ENCODE peak calls at places on chromosomes 5 and 9, in seven cellular contexts. N is AG09309, S is cardiac muscle cell, H is fibroblast of lung, X is Caco-2, T is astrocyte, Z is foreskin fibroblast. D is an unnamed sample.

GRCh38 chr9:20022410-20022809 is 233.6 kb upstream of the SLC24A2 start:
- DNase-seq in N (peak), H (peak), Z (peak), T (peak), X (no peak), S (peak), D (no peak)

GRCh38 chr5:148799737-148800527 is 26.5 kb upstream of the ADRB2 start:
- DNase-seq in T (peak), Z (no peak), X (no peak), N (no peak), H (peak), S (no peak), D (no peak)

GRCh38 chr5:28397502-28397941 is 1359.1 kb upstream of the CDH9 start:
- DNase-seq in X (no peak), Z (no peak), T (peak), S (peak), N (no peak), H (peak), D (no peak)

GRCh38 chr5:131959906-131960305 is 14.4 kb upstream of the MEIKIN start:
- DNase-seq in H (no peak), Z (no peak), X (no peak), T (no peak), N (no peak), S (no peak), D (no peak)

GRCh38 chr5:140550147-140551079 is 3.0 kb downstream of the EIF4EBP3 start:
- DNase-seq in Z (no peak), S (no peak), N (no peak), X (no peak), T (no peak), H (no peak), D (no peak)

GRCh38 chr5:41961736-41962135 is 36.7 kb downstream of the FBXO4 start:
- DNase-seq in X (no peak), T (no peak), S (no peak), H (no peak), N (no peak), Z (no peak), D (no peak)

GRCh38 chr9:110912701-110913291 is 125.5 kb downstream of the LPAR1 start:
- DNase-seq in S (peak), Z (peak), T (peak), H (peak), N (no peak), X (no peak), D (no peak)

GRCh38 chr5:93831449-93831848 is 90.0 kb upstream of the POU5F2 start:
- DNase-seq in Z (peak), X (no peak), N (peak), T (peak), S (peak), H (peak), D (no peak)

GRCh38 chr9:92561374-92562329 is 25.9 kb upstream of the ECM2 start:
- DNase-seq in X (no peak), T (peak), S (peak), Z (no peak), N (peak), H (peak), D (no peak)

GRCh38 chr5:16773990-16774389 is 157.2 kb upstream of the RETREG1 start:
- DNase-seq in T (peak), H (peak), S (peak), Z (peak), X (no peak), N (no peak), D (no peak)

GRCh38 chr5:38673671-38674071 is 117.2 kb upstream of the LIFR start:
- DNase-seq in X (no peak), T (no peak), S (no peak), N (no peak), Z (peak), H (no peak), D (no peak)

GRCh38 chr9:135536166-135536565 is 9.8 kb upstream of the OBP2A start:
- DNase-seq in S (peak), N (peak), Z (peak), H (peak), X (no peak), T (peak), D (no peak)

GRCh38 chr5:81398741-81399140 is 4.8 kb upstream of the ACOT12 start:
- DNase-seq in S (no peak), T (no peak), N (no peak), H (no peak), X (no peak), Z (no peak), D (no peak)

GRCh38 chr5:62773460-62773859 is 194.8 kb downstream of the LRRC70 start:
- DNase-seq in Z (no peak), S (no peak), H (no peak), X (no peak), N (no peak), T (no peak), D (no peak)

DNA sequence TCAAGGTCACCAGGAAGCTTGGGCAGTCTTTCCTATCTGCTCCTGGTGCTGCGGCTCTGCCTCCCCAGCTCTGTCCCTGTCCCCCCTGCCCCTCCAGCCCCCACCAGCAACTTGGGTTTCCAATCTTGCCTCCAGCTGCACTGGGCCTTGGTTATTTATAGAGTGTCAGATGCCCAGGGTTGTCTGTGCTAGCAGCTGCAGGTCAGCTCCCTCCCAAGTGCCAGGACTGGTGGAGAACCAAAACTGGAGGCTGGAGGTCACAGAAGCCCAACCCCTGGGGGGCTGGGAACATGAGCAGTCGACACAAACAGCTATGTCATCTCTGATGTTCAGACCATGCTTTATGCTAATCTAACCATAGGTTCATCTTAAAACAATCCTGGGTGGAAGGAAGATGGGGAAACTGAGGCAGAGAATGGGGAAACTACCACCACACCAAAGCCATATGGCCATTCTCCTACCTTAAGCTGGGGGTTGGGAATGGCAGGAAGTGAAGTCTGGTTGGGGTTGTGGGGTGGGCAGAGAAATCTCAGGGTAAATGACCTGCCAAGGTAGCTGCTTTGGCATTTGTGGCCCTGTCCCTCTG is 1.7 kb downstream of the TPM2 start:
- DNase-seq in N (no peak), T (no peak), S (no peak), H (no peak), Z (no peak), X (no peak), D (no peak)
- H3K4me3 ChIP-seq in N (peak), T (peak), S (peak), H (peak), Z (peak), X (no peak), D (no peak)

GRCh38 chr5:922745-923472 is 30.2 kb downstream of the TRIP13 start:
- DNase-seq in H (no peak), S (no peak), X (no peak), T (no peak), Z (no peak), N (no peak), D (no peak)

GRCh38 chr5:929596-929995 is 36.9 kb downstream of the TRIP13 start:
- DNase-seq in T (no peak), Z (no peak), S (no peak), H (no peak), N (no peak), X (no peak), D (no peak)

GRCh38 chr5:923473-923873 is 30.8 kb downstream of the TRIP13 start:
- DNase-seq in H (peak), X (peak), T (peak), S (peak), Z (peak), N (no peak), D (peak)

GRCh38 chr5:927172-928015 is 34.7 kb downstream of the TRIP13 start:
- DNase-seq in S (no peak), N (no peak), T (no peak), H (no peak), Z (no peak), X (peak), D (no peak)

DNA sequence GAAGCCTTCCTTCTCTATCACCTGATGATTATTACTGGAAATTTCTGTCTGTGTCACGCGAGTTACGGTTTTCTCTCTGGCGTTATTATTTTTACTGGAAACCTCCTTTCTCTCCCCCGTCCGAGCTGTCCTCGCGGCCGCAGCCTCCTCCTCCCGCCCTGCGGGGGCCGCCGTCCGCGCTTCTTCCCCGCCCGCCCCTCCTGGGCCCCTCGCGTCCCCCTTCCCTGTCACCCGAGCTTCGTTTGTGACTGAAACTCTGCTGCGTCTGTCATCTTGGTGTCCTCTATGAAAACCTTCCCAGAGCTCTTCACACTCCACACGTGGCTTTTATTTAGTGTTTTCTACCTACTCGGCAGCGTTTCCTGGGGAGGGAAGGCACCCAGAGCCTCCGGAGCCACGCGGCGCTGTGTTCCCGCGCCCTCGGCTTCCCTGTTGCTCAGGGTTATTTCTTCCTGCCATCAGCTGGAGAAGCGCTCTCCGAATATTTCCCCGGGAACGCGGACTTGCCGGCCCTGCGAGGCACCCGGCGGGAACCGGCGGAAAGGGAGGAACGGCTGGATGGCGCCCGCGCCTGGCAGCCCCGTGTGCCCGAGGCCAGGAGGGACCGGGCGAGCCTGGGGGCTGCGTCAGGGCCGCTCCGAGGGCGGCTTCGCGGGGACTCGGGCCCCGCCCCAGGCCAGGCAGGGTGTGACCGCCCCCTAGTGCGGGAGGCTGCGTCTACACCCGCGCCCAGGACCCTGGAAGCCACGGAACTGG is 33.9 kb downstream of the TRIP13 start:
- DNase-seq in Z (peak), X (no peak), H (peak), N (no peak), T (peak), S (peak), D (no peak)
- H3K4me3 ChIP-seq in Z (peak), X (no peak), H (no peak), N (peak), T (peak), S (peak), D (no peak)

GRCh38 chr5:141692533-141692888 is 10.5 kb upstream of the ARAP3 start:
- DNase-seq in X (no peak), T (no peak), N (no peak), S (no peak), H (no peak), Z (no peak), D (no peak)
- H3K4me3 ChIP-seq in X (peak), T (peak), N (peak), S (peak), H (no peak), Z (peak), D (peak)

DNA sequence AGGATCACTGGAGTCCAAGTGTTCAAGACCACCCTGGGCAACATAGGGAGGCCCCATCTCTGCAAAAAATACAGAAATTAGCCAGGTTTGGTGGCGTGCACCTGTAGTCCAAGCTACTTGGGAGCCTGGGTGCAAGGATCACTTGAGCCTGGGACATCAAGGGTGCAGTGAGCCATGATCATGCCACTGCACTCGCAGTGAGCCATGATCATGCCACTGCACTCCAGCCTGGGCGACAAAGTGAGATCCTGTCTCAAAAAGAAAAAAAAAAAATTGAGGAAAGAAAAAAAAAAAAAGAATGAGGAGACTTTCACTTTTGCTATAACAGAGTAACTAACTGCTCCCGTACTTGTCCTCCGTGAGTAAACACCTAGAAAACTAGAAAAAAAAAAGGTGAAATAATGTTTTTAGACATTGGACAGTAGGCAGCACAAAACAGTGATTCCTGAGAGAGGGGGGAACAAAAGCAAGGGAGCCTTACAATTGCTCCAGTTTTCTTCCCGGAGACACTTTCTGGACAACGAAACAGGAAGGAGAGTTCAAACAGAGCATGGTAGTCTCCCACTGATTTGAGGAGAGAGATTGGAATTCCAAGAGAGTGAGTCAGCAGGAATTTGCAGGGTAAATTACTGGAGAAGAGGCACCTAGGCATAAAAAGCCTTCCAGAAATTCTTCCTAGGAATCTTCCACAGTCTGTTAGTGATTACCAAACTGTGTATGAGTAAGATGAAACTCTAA is 6.9 kb upstream of the ZBTB5 start:
- DNase-seq in X (peak), H (peak), T (peak), S (peak), Z (peak), N (peak), D (no peak)
- H3K4me3 ChIP-seq in X (peak), H (peak), T (peak), S (no peak), Z (peak), N (peak), D (peak)

DNA sequence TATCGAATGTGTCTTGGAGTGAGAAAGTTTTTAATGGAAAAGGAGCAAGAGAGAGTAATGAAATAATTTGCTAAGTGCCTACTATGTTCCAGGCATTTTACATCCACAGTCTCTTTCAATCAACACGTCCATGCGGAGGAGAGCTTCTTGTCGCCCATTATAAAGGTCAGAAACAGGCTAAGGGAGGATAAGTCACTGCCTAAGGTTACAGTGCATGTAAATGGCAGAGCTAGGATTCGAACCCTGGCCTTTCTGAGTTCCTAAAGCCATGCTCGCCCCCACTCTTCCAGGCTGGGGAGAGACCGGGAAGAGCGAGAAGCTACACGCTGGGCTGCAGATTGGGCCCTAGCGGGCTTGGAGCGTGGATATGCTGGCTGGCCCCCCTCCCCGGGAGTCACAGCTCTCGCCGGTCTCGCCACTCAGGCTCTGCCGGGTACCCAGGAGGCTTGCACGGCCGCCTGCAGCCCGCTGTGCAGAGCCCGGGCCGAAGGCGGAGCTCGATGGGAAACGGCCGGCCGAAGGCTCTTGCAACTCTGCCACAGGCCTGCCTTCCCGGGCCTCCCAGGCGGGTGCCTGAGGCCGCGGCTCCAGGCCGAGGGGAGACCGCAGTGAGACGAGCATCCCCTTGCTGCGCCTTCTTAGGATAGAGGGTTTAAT is 775 bp upstream of the LHX2 start:
- DNase-seq in H (peak), X (peak), N (no peak), Z (peak), T (no peak), S (peak), D (no peak)
- H3K4me3 ChIP-seq in H (no peak), X (peak), N (peak), Z (peak), T (no peak), S (peak), D (no peak)

GRCh38 chr9:133587466-133587865 is 21.7 kb downstream of the FAM163B start:
- DNase-seq in T (no peak), Z (no peak), X (no peak), H (no peak), S (no peak), N (no peak), D (no peak)

GRCh38 chr9:133584559-133585476 is 24.4 kb downstream of the FAM163B start:
- DNase-seq in H (no peak), N (no peak), Z (peak), T (no peak), S (peak), X (no peak), D (no peak)

GRCh38 chr9:133587051-133587450 is 22.1 kb downstream of the FAM163B start:
- DNase-seq in N (no peak), X (no peak), T (no peak), Z (no peak), H (no peak), S (no peak), D (no peak)

GRCh38 chr9:133584167-133584558 is 25.0 kb downstream of the FAM163B start:
- DNase-seq in N (no peak), S (no peak), H (no peak), Z (no peak), X (no peak), T (no peak), D (no peak)

DNA sequence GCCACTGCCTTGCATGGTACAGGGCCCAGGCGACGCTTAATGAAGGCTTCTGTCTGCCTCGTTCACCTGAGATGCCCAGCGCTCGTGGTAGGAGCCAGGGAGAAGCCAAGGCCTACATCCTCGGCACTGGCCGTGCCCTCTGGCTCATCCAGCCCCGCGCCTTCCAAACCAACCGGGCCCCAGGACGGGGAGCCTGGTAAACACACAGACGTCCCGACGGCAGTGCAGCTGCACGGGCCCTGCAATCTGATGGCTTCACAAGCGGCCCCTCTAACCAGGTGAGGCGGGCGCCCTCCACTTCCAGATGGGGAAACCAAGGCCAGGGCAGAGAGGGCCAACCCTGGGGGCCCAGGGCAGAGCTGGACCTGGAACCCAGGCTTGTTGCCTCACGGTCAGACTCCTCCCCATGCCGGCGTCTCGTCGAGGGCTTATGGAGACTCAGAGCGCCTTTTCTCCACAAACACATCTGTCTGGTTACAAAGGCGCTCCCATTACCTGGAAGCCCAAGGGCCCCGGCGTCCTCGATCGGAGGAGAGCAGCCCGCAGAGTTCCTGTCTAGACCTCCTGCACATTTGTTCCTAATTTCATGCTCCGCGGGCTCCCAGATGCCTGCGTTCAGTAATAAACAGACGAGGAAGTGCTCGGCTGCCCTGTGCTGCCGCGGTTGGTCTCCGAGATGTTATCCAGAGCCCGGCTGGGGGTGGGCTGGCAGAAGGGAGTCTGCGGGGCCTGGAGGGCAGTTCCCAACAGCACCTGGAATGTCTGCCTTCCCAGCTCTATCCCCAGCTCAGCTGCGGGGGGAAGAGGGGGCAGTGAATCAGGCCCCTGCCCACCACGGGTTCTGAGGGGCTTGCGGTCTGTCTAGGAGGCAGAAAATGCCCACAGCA is 23.5 kb downstream of the FAM163B start:
- DNase-seq in H (no peak), N (no peak), Z (peak), S (no peak), T (no peak), X (no peak), D (no peak)
- H3K4me3 ChIP-seq in H (no peak), N (no peak), Z (no peak), S (no peak), T (no peak), X (no peak), D (no peak)

GRCh38 chr5:124453221-124454032 is 293.0 kb downstream of the ZNF608 start:
- DNase-seq in Z (peak), N (peak), S (peak), X (no peak), T (peak), H (peak), D (no peak)
- H3K4me3 ChIP-seq in Z (no peak), N (no peak), S (no peak), X (no peak), T (no peak), H (no peak), D (no peak)

GRCh38 chr9:127561491-127562270 is 50.4 kb upstream of the STXBP1 start:
- DNase-seq in X (peak), S (peak), T (peak), N (peak), H (peak), Z (peak), D (no peak)
- H3K4me3 ChIP-seq in X (no peak), S (no peak), T (no peak), N (no peak), H (no peak), Z (no peak), D (no peak)